ENCODE peak calls at places on chromosomes 16 and 17, in five cellular contexts. F, L, W, A and U are unnamed samples.

GRCh38 chr17:37541880-37542675 is 52.4 kb downstream of the DUSP14 start:
- DNase-seq in F (no peak), L (no peak), W (no peak), A (no peak), U (no peak)

GRCh38 chr16:9340402-9341095 is 249.1 kb downstream of the HAPSTR1 start:
- DNase-seq in F (no peak), L (no peak), W (no peak), A (no peak), U (no peak)

GRCh38 chr17:15122857-15123256 is 142.3 kb downstream of the PMP22 start:
- DNase-seq in F (no peak), L (no peak), W (no peak), A (no peak), U (no peak)

GRCh38 chr17:59418732-59419166 is 87.3 kb downstream of the YPEL2 start:
- DNase-seq in F (no peak), L (no peak), W (no peak), A (no peak), U (no peak)

GRCh38 chr16:80265624-80266306 is 275.0 kb upstream of the DYNLRB2 start:
- DNase-seq in F (no peak), L (no peak), W (no peak), A (no peak), U (no peak)

GRCh38 chr17:76153640-76154039 is 12.6 kb upstream of the FOXJ1 start:
- DNase-seq in F (no peak), L (no peak), W (no peak), A (no peak), U (no peak)

GRCh38 chr17:601462-602303 is 113.0 kb downstream of the VPS53 start:
- DNase-seq in F (no peak), L (no peak), W (no peak), A (no peak), U (no peak)

GRCh38 chr16:23974223-23974622 is 138.4 kb downstream of the PRKCB start:
- DNase-seq in F (no peak), L (no peak), W (no peak), A (no peak), U (no peak)